ENCODE peak calls at places on chromosomes 4 and X, in six cellular contexts. F, G, S, X, E and B are unnamed samples.

GRCh38 chr4:186188107-186188506 is 3.3 kb upstream of the CYP4V2 start:
- DNase-seq in F (no peak), G (no peak), S (no peak), X (no peak), E (no peak), B (no peak)

GRCh38 chrX:115591420-115591819 is 30.4 kb downstream of the PLS3 start:
- DNase-seq in F (no peak), G (no peak), S (no peak), X (no peak), E (no peak), B (no peak)

GRCh38 chrX:102959471-102959870 is 22.4 kb downstream of the RAB40AL start:
- DNase-seq in F (no peak), G (no peak), S (no peak), X (no peak), E (no peak), B (peak)

GRCh38 chr4:89298160-89298559 is 9.4 kb downstream of the GPRIN3 start:
- DNase-seq in F (no peak), G (no peak), S (peak), X (no peak), E (no peak), B (no peak)

GRCh38 chr4:31674313-31674947 is 954.3 kb downstream of the PCDH7 start:
- DNase-seq in F (no peak), G (no peak), S (no peak), X (no peak), E (no peak), B (peak)

GRCh38 chr4:150152764-150153163 is 74.5 kb downstream of the DCLK2 start:
- DNase-seq in F (no peak), G (no peak), S (no peak), X (peak), E (no peak), B (no peak)

GRCh38 chr4:10171055-10171454 is 54.5 kb upstream of the WDR1 start:
- DNase-seq in F (no peak), G (no peak), S (no peak), X (no peak), E (no peak), B (no peak)

GRCh38 chr4:94545296-94545695 is 93.6 kb downstream of the PDLIM5 start:
- DNase-seq in F (no peak), G (no peak), S (no peak), X (peak), E (no peak), B (no peak)

GRCh38 chr4:154545689-154546088 is 4.5 kb downstream of the PLRG1 start:
- DNase-seq in F (no peak), G (no peak), S (no peak), X (no peak), E (no peak), B (no peak)

GRCh38 chrX:2705036-2705435 is 13.9 kb downstream of the CD99 start:
- DNase-seq in F (no peak), G (no peak), S (no peak), X (no peak), E (no peak), B (no peak)

GRCh38 chr4:173088144-173088543 is 80.5 kb upstream of the GALNT7 start:
- DNase-seq in F (no peak), G (no peak), S (no peak), X (no peak), E (no peak), B (no peak)

GRCh38 chr4:84681488-84682274 is 98.8 kb downstream of the CDS1 start:
- DNase-seq in F (no peak), G (no peak), S (no peak), X (no peak), E (peak), B (peak)

GRCh38 chr4:122701061-122701460 is 31.4 kb upstream of the BBS12 start:
- DNase-seq in F (no peak), G (no peak), S (no peak), X (no peak), E (no peak), B (no peak)

GRCh38 chr4:2790583-2791517 is 2.0 kb upstream of the SH3BP2 start:
- DNase-seq in F (no peak), G (no peak), S (no peak), X (no peak), E (no peak), B (peak)

GRCh38 chr4:127505203-127505602 is 127.6 kb upstream of the INTU start:
- DNase-seq in F (no peak), G (no peak), S (no peak), X (no peak), E (no peak), B (no peak)

GRCh38 chr4:97498875-97499274 is 644.4 kb downstream of the STPG2 start:
- DNase-seq in F (no peak), G (no peak), S (no peak), X (peak), E (no peak), B (peak)

GRCh38 chr4:71571346-71571745 is 212.5 kb downstream of the GC start:
- DNase-seq in F (no peak), G (no peak), S (no peak), X (no peak), E (no peak), B (no peak)

GRCh38 chr4:73814679-73815078 is 21.8 kb upstream of the CXCL6 start:
- DNase-seq in F (no peak), G (no peak), S (no peak), X (no peak), E (no peak), B (no peak)

GRCh38 chr4:158741622-158742021 is 18.4 kb upstream of the PPID start:
- DNase-seq in F (no peak), G (no peak), S (no peak), X (no peak), E (no peak), B (peak)

GRCh38 chr4:6225469-6225868 is 25.1 kb upstream of the JAKMIP1 start:
- DNase-seq in F (peak), G (no peak), S (no peak), X (no peak), E (no peak), B (peak)